ENCODE peak calls at places on chromosomes 7 and 10, in five cellular contexts. T is astrocyte of the cerebellum, V is mammary epithelial cell, U is mucosa of descending colon, M is cardiac muscle cell. R is an unnamed sample.

GRCh38 chr7:68699090-68699711 is 899.1 kb upstream of the AUTS2 start:
- DNase-seq in U (no peak), V (no peak), T (peak), M (peak), R (no peak)

GRCh38 chr10:105950410-105950809 is 1214.1 kb downstream of the SORCS1 start:
- DNase-seq in U (no peak), V (peak), T (peak), M (peak), R (peak)

GRCh38 chr7:78225534-78225933 is 427.0 kb downstream of the PHTF2 start:
- DNase-seq in M (peak), V (no peak), T (no peak), U (no peak), R (no peak)

GRCh38 chr10:6580279-6581029 is 378 bp upstream of the PRKCQ start:
- DNase-seq in M (peak), T (no peak), U (peak), V (peak), R (peak)

GRCh38 chr7:69757528-69757927 is 159.3 kb downstream of the AUTS2 start:
- DNase-seq in U (no peak), T (no peak), M (no peak), V (no peak), R (no peak)

GRCh38 chr10:79059859-79060379 is 8.8 kb upstream of the ZMIZ1 start:
- DNase-seq in V (no peak), T (no peak), M (no peak), U (peak), R (peak)

GRCh38 chr10:102511562-102512274 is 7.9 kb downstream of the SUFU start:
- DNase-seq in U (no peak), M (no peak), T (no peak), V (no peak), R (no peak)

GRCh38 chr7:151233111-151233701 is 923 bp downstream of the CHPF2 start:
- DNase-seq in U (peak), M (peak), V (peak), T (peak), R (no peak)

GRCh38 chr10:129161184-129161583 is 305.9 kb upstream of the MGMT start:
- DNase-seq in U (no peak), M (peak), T (peak), V (peak), R (no peak)

GRCh38 chr10:78896169-78896931 is 172.4 kb upstream of the ZMIZ1 start:
- DNase-seq in T (no peak), M (no peak), U (no peak), V (no peak), R (no peak)

GRCh38 chr7:74287303-74288033 is 1.7 kb upstream of the CLIP2 start:
- DNase-seq in V (no peak), T (no peak), M (no peak), U (peak), R (no peak)

GRCh38 chr10:42979181-42979580 is 97.7 kb upstream of the RET start:
- DNase-seq in M (no peak), V (no peak), U (no peak), T (no peak), R (no peak)

GRCh38 chr10:123132576-123133477 is 2.9 kb upstream of the HMX3 start:
- DNase-seq in T (peak), V (peak), U (peak), M (peak), R (peak)

GRCh38 chr7:126657599-126658358 is 595.0 kb downstream of the GRM8 start:
- DNase-seq in U (no peak), V (no peak), M (no peak), T (no peak), R (no peak)

GRCh38 chr10:94076325-94076841 is 82.7 kb downstream of the PLCE1 start:
- DNase-seq in V (no peak), T (peak), M (peak), U (no peak), R (no peak)

GRCh38 chr10:71075759-71076472 is 136.5 kb upstream of the UNC5B start:
- DNase-seq in T (no peak), M (no peak), U (no peak), V (no peak), R (peak)

GRCh38 chr10:21754410-21755011 is 220.5 kb downstream of the MLLT10 start:
- DNase-seq in T (no peak), U (no peak), M (peak), V (no peak), R (no peak)

GRCh38 chr7:151460474-151460855 is 20.5 kb upstream of the CRYGN start:
- DNase-seq in T (no peak), V (no peak), M (no peak), U (no peak), R (peak)

GRCh38 chr10:101238732-101239105 is 9.5 kb upstream of the LBX1 start:
- DNase-seq in T (no peak), M (peak), U (no peak), V (no peak), R (no peak)
- TF ChIP-seq CTCF in T (peak), M (peak), U (peak), V (peak), R (no peak)

DNA sequence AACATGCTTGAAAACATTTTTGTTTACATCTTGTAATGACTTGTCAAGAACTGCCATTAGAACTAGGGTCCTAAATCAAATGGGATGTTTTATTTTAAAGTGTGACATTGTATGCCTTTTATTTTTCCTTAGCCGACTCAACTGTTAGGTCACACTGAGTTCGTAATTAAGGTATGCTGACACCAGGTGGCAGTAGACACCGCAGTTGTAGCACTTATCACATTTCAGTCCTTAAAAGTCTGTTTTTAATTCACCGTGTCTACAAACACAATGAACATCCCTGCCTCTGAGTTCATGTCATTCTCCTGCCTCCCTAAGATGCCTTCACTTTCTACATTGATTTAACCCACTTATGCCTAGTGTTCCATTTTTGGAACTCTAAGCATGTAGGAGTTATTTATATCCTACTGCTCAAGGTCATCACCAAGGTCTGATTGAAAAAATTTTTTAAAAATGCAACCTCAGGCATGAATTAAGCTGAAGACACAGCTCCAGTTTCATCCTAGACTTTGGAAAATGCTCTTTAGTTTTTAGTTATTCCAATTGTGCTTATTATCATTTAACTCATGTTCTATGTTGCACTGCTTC is 186.1 kb downstream of the BMPER start:
- DNase-seq in U (no peak), T (no peak), M (peak), V (peak), R (no peak)
- TF ChIP-seq CTCF in U (peak), T (peak), M (peak), V (peak), R (peak)

GRCh38 chr10:132389631-132390454 is 7.2 kb upstream of the PWWP2B start:
- DNase-seq in V (no peak), T (no peak), U (peak), M (peak), R (no peak)
- TF ChIP-seq CTCF in V (no peak), T (no peak), U (no peak), M (no peak), R (no peak)

DNA sequence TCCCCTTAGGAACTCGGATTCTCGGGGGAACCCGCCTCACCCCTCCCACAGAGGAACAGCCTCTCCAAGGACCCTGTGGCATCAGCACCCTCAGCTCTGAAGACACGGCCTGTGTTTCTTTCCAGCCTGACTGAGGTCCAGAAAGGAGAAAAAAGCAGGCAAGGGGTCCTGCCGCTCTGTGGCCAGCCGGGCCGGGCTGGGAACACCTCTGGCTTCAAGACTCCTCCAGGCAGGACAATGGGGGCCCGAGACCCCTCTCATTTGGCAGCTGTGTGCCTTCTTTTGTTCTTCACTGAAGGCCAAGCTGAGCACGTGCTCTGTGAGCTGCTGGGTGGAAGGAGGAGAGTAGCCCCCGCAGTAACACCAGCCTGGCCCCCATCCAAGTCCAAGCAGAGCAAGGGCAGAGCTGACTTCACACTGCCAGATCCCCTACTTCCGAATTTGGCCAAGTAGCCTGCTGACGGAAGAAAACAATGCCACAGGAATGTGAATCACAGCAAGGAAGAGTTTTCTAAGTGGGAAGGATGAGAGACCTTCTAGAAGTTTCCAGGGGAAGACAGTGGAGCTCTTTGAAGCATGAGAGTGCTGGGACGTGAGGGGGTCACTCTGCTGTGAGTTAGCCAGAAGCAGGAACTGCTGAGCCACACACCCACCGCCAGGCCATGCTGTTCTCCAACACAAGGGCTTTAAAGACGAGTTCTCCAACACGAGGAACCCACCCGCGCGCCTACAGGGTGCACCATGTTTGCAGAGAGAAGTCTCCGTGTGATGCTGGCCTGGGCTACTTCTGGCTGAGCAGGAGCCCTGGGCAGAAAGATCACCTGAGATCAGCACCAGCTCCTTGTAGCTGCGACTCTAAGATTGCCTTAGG is 3.1 kb downstream of the CNPY1 start:
- DNase-seq in V (no peak), T (peak), U (no peak), M (peak), R (no peak)
- TF ChIP-seq CTCF in V (no peak), T (no peak), U (no peak), M (no peak), R (no peak)

DNA sequence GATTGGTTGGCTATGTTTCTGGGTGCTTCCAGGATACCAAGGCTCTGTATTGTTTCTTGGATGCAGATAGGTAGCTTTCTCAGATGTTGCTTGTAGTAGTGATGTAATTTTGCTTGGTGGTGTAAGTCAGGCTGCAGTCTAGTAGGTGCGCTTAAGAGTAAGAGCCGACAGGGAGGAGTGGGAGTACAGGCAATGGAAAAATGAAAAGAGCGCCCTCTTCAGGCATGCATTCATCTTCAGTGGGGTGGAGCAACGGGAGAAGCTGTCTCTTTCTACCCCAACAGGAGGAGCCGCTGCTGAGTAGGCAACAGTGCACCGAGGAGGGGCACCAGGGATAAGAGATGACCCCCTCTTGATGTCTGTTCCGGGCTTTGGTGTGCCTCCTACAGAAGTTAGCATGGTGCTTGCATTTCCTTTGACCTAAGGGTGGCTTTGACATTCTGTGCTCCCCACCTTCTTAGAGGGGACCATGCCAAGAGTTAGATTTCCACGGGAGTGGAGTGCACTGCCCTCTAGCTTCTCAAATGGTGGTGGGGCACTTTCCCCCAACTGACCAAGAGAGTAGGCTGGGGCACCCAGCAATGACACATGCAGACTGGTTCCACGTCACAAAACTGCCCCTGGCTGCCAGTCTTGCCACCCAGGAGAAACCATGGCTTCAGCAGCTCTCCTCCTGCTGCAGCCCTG is 56.1 kb downstream of the ZNF783 start:
- DNase-seq in U (no peak), T (no peak), M (no peak), V (no peak), R (no peak)
- TF ChIP-seq CTCF in U (no peak), T (no peak), M (no peak), V (peak), R (no peak)

GRCh38 chr7:129391546-129392211 is 42.6 kb upstream of the STRIP2 start:
- DNase-seq in U (no peak), M (no peak), V (no peak), T (no peak), R (no peak)

GRCh38 chr7:129390314-129390713 is 43.9 kb upstream of the STRIP2 start:
- DNase-seq in V (no peak), U (no peak), M (no peak), T (no peak), R (no peak)

GRCh38 chr7:129387537-129387936 is 46.7 kb upstream of the STRIP2 start:
- DNase-seq in T (no peak), V (no peak), M (no peak), U (no peak), R (no peak)

GRCh38 chr7:129388353-129389098 is 45.7 kb upstream of the STRIP2 start:
- DNase-seq in M (no peak), T (no peak), U (no peak), V (no peak), R (no peak)

DNA sequence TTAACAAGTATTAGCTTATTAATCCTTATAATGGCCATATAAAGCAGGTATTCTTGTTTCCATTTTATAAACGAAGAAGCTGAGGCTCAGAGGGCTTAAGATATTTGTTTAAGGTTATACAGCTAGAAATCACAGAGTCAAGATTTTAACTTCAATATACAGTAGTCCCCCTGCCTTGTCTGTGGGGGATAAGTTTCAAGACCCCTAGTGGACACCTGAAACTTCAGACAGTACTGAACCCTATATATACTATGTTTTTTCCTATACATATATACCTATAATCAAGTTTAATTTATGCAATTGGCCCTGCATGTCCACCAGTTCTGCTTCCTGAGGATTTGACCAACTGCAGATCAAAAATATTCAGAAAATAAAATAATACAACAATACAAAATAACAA is 44.4 kb upstream of the STRIP2 start:
- DNase-seq in U (no peak), T (no peak), M (no peak), V (no peak), R (no peak)
- TF ChIP-seq CTCF in U (no peak), T (no peak), M (no peak), V (no peak), R (no peak)

DNA sequence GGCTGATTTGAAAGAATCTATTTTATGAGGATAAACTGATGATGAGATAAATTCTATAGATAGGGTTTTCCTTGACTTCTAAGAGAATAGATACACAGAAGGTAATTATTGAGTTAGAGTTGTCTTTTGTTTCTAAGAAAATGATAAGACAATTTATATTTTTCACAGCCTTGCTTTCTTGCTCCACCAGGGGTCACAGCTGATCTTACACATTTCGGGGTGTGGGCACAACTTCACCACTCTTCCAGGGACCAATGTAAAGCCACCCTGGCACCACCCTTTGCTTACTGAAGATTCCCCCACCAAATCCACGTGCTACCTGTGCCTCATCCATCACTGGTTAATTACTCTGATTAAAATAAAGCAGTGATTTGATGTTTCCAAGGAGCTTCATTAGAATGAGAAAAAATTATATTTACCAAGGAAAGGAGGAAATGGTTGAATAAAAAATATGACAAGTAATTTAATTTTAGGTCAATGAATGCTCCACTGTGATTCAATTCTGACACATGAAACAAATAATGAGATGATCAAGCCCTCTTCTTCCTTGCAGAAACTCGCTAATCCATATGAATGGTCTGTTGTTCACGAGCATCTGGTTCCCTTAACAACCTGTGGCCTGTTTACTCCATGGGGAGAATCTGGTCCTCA is 177.3 kb upstream of the TNS3 start:
- DNase-seq in T (no peak), M (peak), U (no peak), V (peak), R (no peak)
- TF ChIP-seq CTCF in T (peak), M (peak), U (no peak), V (peak), R (no peak)

GRCh38 chr10:81082621-81083376 is 545.1 kb downstream of the SH2D4B start:
- DNase-seq in M (no peak), V (no peak), U (no peak), T (no peak), R (no peak)

GRCh38 chr10:81081887-81082620 is 544.4 kb downstream of the SH2D4B start:
- DNase-seq in T (no peak), M (no peak), V (peak), U (no peak), R (no peak)
- TF ChIP-seq CTCF in T (no peak), M (no peak), V (no peak), U (no peak), R (no peak)

GRCh38 chr10:5343979-5344378 is 20.8 kb upstream of the UCN3 start:
- DNase-seq in T (no peak), U (no peak), M (no peak), V (no peak), R (no peak)
- TF ChIP-seq CTCF in T (no peak), U (no peak), M (no peak), V (no peak), R (no peak)

DNA sequence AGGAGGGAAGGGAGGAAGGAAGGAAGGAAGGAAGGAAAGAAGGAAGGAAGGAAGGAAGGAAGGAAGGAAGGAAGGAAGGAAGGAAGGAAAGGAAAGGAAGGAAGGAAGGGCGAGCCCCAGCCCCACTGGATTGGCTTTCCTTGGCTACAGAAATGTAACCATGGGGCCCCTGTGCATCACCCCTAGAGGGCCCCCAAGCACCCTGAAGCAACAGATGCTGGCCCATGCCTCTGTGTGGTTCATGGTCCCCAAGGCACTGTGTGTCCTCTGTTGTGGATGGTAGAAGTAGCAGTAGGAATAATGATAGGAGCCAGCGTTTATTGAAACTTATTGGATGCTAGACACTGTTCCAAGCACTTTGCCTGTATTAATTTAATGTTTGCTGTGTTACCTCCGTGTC is 116.6 kb upstream of the MACROH2A2 start:
- DNase-seq in V (no peak), U (no peak), M (no peak), T (no peak), R (no peak)
- TF ChIP-seq CTCF in V (no peak), U (no peak), M (peak), T (no peak), R (peak)